ENCODE peak calls at places on chromosomes 2 and 18, in nine cellular contexts. C is HCT116, Z is breast epithelium, D is sigmoid colon, T is stomach, G is H1, M is K562, K is endothelial cell of umbilical vein, U is transverse colon. J is an unnamed sample.

GRCh38 chr2:96876811-96877437 is 7.0 kb upstream of the SEMA4C start:
- DNase-seq in T (no peak), K (no peak), D (no peak), C (no peak), M (no peak), U (no peak), Z (no peak), G (no peak), J (no peak)

GRCh38 chr2:233060500-233061006 is 411 bp downstream of the INPP5D start:
- DNase-seq in T (peak), Z (no peak), U (no peak), M (no peak), K (no peak), D (no peak), C (no peak), G (no peak), J (no peak)

GRCh38 chr18:23619388-23619873 is 33.1 kb upstream of the NPC1 start:
- DNase-seq in K (peak), T (peak), M (no peak), D (no peak), C (no peak), Z (no peak), U (peak), G (no peak), J (peak)

GRCh38 chr2:112938904-112939303 is 27.9 kb downstream of the IL37 start:
- DNase-seq in K (no peak), D (no peak), C (peak), T (peak), M (no peak), G (no peak), U (no peak), Z (no peak), J (no peak)

GRCh38 chr2:105393373-105394055 is 5.3 kb downstream of the FHL2 start:
- DNase-seq in M (no peak), U (peak), Z (no peak), G (no peak), T (no peak), K (peak), D (no peak), C (no peak), J (no peak)

GRCh38 chr2:226652983-226653765 is 146.4 kb downstream of the IRS1 start:
- DNase-seq in K (no peak), Z (no peak), G (no peak), U (no peak), T (no peak), D (no peak), C (no peak), M (no peak), J (no peak)

GRCh38 chr2:160375802-160376469 is 117.7 kb downstream of the RBMS1 start:
- DNase-seq in M (no peak), C (no peak), D (no peak), Z (no peak), K (peak), T (no peak), U (no peak), G (no peak), J (no peak)

GRCh38 chr2:158497486-158497885 is 40.7 kb downstream of the PKP4 start:
- DNase-seq in C (no peak), Z (no peak), K (peak), T (no peak), U (no peak), D (no peak), G (no peak), M (no peak), J (no peak)

GRCh38 chr2:136048886-136049832 is 63.7 kb upstream of the DARS1 start:
- DNase-seq in M (no peak), U (no peak), K (no peak), T (no peak), G (no peak), Z (no peak), C (no peak), D (no peak), J (no peak)

GRCh38 chr18:48351216-48352050 is 57.8 kb downstream of the ZBTB7C start:
- DNase-seq in U (no peak), T (no peak), C (no peak), D (no peak), G (no peak), K (no peak), M (no peak), Z (no peak), J (no peak)

GRCh38 chr2:182057002-182057401 is 71.3 kb downstream of the PPP1R1C start:
- DNase-seq in U (no peak), D (no peak), C (no peak), T (no peak), M (no peak), Z (no peak), G (no peak), K (no peak), J (no peak)

GRCh38 chr2:65159921-65160320 is 30.0 kb upstream of the RAB1A start:
- DNase-seq in T (no peak), M (no peak), G (no peak), Z (no peak), D (no peak), U (no peak), K (no peak), C (no peak), J (no peak)

GRCh38 chr2:199956062-199956380 is 639 bp downstream of the MAIP1 start:
- DNase-seq in D (no peak), U (no peak), G (no peak), Z (no peak), K (no peak), C (no peak), T (no peak), M (no peak), J (no peak)

GRCh38 chr2:238509151-238509820 is 82.6 kb downstream of the ASB1 start:
- DNase-seq in U (no peak), Z (no peak), T (no peak), D (no peak), M (no peak), G (peak), K (no peak), C (no peak), J (no peak)

GRCh38 chr2:235149736-235150135 is 197.9 kb downstream of the SH3BP4 start:
- DNase-seq in D (peak), M (no peak), K (no peak), G (no peak), T (no peak), Z (no peak), C (no peak), U (peak), J (no peak)

GRCh38 chr2:8636691-8637636 is 44.9 kb upstream of the ID2 start:
- DNase-seq in Z (no peak), U (no peak), C (no peak), D (peak), T (no peak), M (no peak), K (no peak), G (peak), J (no peak)

GRCh38 chr18:55950379-55951166 is 362.6 kb upstream of the TCF4 start:
- DNase-seq in T (no peak), M (no peak), U (no peak), C (no peak), K (no peak), D (no peak), G (no peak), Z (no peak), J (no peak)

GRCh38 chr2:48488545-48488944 is 41.4 kb upstream of the STON1 start:
- DNase-seq in Z (no peak), D (no peak), G (no peak), T (no peak), U (no peak), M (no peak), C (no peak), K (no peak), J (no peak)

GRCh38 chr2:109368798-109369197 is 239.8 kb downstream of the SH3RF3 start:
- DNase-seq in K (no peak), D (peak), Z (no peak), G (no peak), M (no peak), C (no peak), U (no peak), T (peak), J (no peak)

GRCh38 chr2:42842418-42842817 is 50.0 kb upstream of the HAAO start:
- DNase-seq in G (no peak), D (no peak), U (no peak), K (no peak), Z (no peak), T (no peak), C (no peak), M (no peak), J (no peak)

GRCh38 chr2:66665124-66665984 is 230.4 kb downstream of the MEIS1 start:
- DNase-seq in D (no peak), G (no peak), U (no peak), K (no peak), T (no peak), Z (no peak), M (no peak), C (no peak), J (no peak)

GRCh38 chr18:48783616-48784520 is 166.9 kb downstream of the SMAD7 start:
- DNase-seq in K (no peak), D (no peak), G (no peak), Z (no peak), C (no peak), T (no peak), M (no peak), U (no peak), J (peak)

GRCh38 chr2:128325665-128326181 is 7.1 kb upstream of the HS6ST1 start:
- DNase-seq in K (no peak), Z (peak), U (no peak), G (no peak), D (peak), C (no peak), T (peak), M (no peak), J (no peak)

GRCh38 chr18:66533693-66534092 is 70.2 kb downstream of the CDH19 start:
- DNase-seq in C (no peak), D (no peak), U (no peak), G (no peak), K (no peak), Z (no peak), M (no peak), T (no peak), J (no peak)

GRCh38 chr2:29749843-29750242 is 171.5 kb downstream of the ALK start:
- DNase-seq in K (no peak), T (no peak), G (no peak), M (no peak), C (no peak), U (no peak), D (no peak), Z (no peak), J (peak)

GRCh38 chr2:39121523-39122063 is 742 bp upstream of the SOS1 start:
- DNase-seq in C (no peak), M (no peak), Z (no peak), U (no peak), G (no peak), K (no peak), D (no peak), T (no peak), J (no peak)

GRCh38 chr2:239955989-239956817 is 68.9 kb downstream of the NDUFA10 start:
- DNase-seq in M (no peak), C (no peak), T (no peak), K (no peak), D (no peak), G (no peak), Z (no peak), U (no peak), J (no peak)

GRCh38 chr2:239959059-239959971 is 65.8 kb downstream of the NDUFA10 start:
- DNase-seq in D (peak), U (no peak), M (no peak), C (no peak), T (no peak), G (no peak), K (no peak), Z (no peak), J (peak)

GRCh38 chr2:239958366-239958765 is 66.8 kb downstream of the NDUFA10 start:
- DNase-seq in M (no peak), Z (no peak), C (no peak), U (no peak), K (no peak), D (peak), T (no peak), G (no peak), J (no peak)

GRCh38 chr2:239956818-239957261 is 68.3 kb downstream of the NDUFA10 start:
- DNase-seq in T (no peak), Z (no peak), M (no peak), G (no peak), C (no peak), D (peak), U (no peak), K (no peak), J (no peak)

GRCh38 chr2:239957681-239958181 is 67.4 kb downstream of the NDUFA10 start:
- DNase-seq in T (no peak), G (no peak), K (no peak), Z (no peak), D (peak), C (no peak), U (no peak), M (no peak), J (no peak)
- TF ChIP-seq POLR2AphosphoS5 in T (no peak), G (no peak), K (no peak), Z (no peak), D (peak), C (no peak), U (no peak), M (no peak), J (no peak)

GRCh38 chr2:20196881-20197204 is 28.1 kb downstream of the SDC1 start:
- DNase-seq in Z (no peak), M (no peak), G (no peak), K (no peak), C (no peak), U (no peak), D (no peak), T (no peak), J (no peak)

GRCh38 chr2:20196053-20196880 is 28.7 kb downstream of the SDC1 start:
- DNase-seq in T (peak), K (no peak), Z (peak), G (no peak), M (no peak), C (no peak), U (peak), D (no peak), J (peak)

GRCh38 chr2:20193185-20193584 is 31.7 kb downstream of the SDC1 start:
- DNase-seq in Z (no peak), C (no peak), M (no peak), K (no peak), U (no peak), D (no peak), T (no peak), G (no peak), J (no peak)

GRCh38 chr2:20194097-20194989 is 30.6 kb downstream of the SDC1 start:
- DNase-seq in U (no peak), T (no peak), K (no peak), Z (no peak), D (no peak), C (no peak), M (no peak), G (no peak), J (no peak)

GRCh38 chr2:20195431-20195830 is 29.5 kb downstream of the SDC1 start:
- DNase-seq in M (no peak), C (no peak), G (no peak), U (no peak), D (no peak), T (no peak), Z (no peak), K (no peak), J (no peak)
- TF ChIP-seq POLR2A in M (no peak), C (no peak), G (no peak), U (no peak), D (no peak), T (no peak), Z (no peak), K (no peak), J (no peak)

DNA sequence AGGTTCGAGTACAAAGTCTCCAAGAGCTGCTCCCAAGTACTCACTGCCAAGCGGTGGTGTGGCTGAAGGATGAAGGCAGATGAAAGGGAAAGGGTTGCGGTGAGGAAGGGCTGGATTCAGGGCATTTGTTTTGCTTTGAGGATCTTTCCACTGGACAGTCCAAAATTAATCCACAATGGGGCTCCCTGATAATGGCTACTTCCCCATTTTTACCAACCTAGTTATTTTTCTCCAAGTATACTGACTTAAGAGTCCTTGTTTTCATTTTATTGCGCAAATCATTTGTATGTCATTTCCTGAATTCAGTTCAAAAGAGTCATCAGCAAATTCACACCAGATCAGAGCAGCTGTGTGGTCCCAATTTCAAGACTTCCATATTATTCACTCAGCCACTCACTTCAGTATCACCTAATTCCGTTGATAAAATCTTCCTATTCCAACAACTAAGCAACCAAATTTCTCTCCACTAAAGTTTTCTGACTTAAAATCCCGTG is 497 bp upstream of the SESTD1 start:
- DNase-seq in D (no peak), U (no peak), K (peak), Z (no peak), M (no peak), C (no peak), G (no peak), T (no peak), J (no peak)
- H3K27ac ChIP-seq in D (peak), U (peak), K (peak), Z (peak), M (no peak), C (peak), G (no peak), T (peak), J (peak)

GRCh38 chr2:192123847-192124246 is 70.9 kb downstream of the TMEFF2 start:
- DNase-seq in K (no peak), C (no peak), D (no peak), M (no peak), T (no peak), G (no peak), U (no peak), Z (no peak), J (no peak)
- TF ChIP-seq POLR2AphosphoS5 in K (no peak), C (no peak), D (no peak), M (no peak), T (no peak), G (no peak), U (no peak), Z (no peak), J (no peak)

DNA sequence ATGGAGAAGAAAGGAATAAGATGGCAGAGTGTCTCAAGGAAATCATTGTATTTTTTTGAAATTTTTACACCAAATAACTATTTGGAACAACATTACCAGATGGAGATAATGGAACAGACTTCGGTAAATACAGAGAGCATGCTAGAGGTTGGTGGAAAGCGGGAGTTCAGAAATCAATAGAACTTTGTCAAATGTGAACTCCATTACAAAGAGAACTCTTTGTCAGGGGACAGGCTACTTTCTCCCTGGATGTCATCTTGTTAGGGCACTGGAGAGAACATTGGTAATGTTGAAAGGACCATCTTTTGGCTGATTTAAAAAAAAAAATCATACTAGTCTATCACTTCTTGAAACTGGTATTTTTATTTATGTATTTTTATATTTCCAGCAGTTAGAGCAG is 30.8 kb downstream of the DCC start:
- DNase-seq in U (no peak), Z (no peak), D (no peak), T (no peak), K (no peak), M (no peak), G (no peak), C (no peak), J (no peak)
- TF ChIP-seq POLR2A in U (no peak), Z (no peak), D (no peak), T (no peak), K (no peak), M (no peak), G (no peak), C (no peak), J (no peak)

DNA sequence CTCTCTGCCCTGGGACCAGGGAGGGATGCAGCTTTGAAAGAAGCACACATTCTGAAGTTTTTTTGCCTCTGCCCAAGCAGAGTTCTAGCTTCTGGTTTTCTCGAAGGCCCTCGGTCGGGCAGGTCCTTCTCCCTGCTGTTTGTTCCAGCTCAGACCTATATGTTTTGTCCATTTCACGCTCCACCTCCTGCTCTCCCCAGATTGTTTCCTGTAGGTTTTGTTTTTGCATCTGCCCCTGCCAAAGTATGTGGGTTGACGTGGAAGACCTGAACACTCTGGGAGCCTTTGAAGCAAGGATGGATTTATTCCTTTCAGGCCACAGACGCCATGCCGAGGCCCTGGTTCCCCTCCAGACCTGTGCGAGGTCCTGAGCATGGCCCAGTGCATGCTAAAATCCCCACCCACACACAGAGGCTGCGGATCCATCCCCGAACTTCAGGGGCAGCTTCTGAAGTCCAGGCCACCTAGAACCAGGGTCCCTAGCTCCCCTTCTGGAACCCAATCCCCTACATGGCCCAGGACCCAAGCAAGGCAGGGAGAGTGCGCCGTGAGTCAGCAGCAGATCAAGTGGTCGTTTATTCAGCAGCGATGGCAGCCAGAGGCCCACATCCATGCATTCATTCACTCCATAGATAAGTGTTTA is 205.4 kb downstream of the KLHL29 start:
- DNase-seq in T (no peak), M (no peak), K (peak), Z (no peak), U (no peak), D (peak), G (no peak), C (no peak), J (no peak)
- H3K27ac ChIP-seq in T (peak), M (no peak), K (no peak), Z (peak), U (peak), D (peak), G (no peak), C (no peak), J (no peak)

DNA sequence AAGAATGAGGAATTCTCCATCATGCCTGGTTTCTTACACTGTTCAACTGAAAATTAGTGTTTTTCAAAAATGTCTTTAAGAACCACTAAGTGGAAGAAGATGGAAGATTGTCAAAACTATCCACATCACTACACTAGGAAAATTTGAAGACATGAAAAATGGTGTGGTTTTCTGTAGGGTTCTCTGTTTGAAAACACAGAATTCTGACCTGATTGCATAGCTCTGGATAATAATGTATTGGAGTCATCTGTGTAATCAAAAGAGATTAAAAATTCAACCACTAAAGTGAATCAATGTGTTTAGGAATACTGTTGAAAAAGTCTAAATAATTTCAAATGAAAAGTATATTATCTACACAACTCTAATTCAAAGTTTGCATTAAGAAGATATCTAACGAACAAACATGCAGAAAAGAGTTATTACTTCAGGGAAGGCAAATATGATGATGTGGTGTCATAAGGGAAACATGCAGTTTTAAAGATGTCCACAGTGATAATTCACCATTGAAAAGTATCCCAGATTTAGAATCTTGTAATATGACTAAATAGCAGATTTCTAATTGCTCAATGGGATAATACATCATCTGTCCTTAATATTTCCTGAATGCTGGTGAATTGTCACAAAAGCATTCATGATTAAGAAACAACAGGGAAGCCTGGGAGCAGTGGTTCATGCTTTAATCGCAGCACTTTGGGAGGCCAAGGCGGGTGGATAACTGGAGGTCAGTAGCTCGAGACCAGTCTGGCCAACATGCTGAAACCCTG is 116.8 kb downstream of the ERBB4 start:
- DNase-seq in T (no peak), M (no peak), Z (no peak), G (no peak), C (no peak), D (no peak), K (no peak), U (no peak), J (no peak)
- TF ChIP-seq POLR2AphosphoS5 in T (no peak), M (no peak), Z (no peak), G (no peak), C (no peak), D (no peak), K (no peak), U (no peak), J (no peak)

DNA sequence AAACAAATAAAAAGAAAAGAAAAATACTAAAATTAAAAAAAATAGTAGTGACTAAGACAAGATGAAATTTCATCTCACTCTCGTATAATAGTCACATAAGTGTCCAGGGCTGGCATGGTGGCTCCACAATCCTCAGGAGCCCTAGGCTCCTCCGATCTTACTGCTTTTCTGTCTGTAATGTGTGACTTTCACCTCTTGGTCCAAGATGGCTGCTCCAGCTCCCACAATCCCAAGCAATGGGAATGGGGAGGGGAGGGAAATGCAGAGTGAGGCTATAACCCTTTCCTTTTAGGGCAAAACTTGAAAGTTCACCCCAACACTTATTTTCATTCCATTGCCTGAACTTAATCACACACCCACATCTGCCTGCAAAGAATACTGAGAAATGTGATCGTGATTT is 90.4 kb downstream of the MOGAT1 start:
- DNase-seq in K (no peak), D (no peak), M (no peak), T (no peak), Z (no peak), U (no peak), G (no peak), C (no peak), J (no peak)
- TF ChIP-seq POLR2A in K (no peak), D (no peak), M (no peak), T (no peak), Z (no peak), U (no peak), G (no peak), C (no peak), J (no peak)

J was measured in upper lobe of left lung.